ENCODE peak calls at places on chromosomes 7 and 10, in four cellular contexts. I is NCI-H524; C is effector CD4-positive, alpha-beta T cell; H is dermis microvascular lymphatic vessel endothelial cell. G is an unnamed sample.

GRCh38 chr7:44565795-44566559 is 7.7 kb downstream of the DDX56 start:
- DNase-seq in I (no peak), C (no peak), H (no peak), G (no peak)

GRCh38 chr7:134643131-134643530 is 3.5 kb upstream of the BPGM start:
- DNase-seq in I (no peak), C (no peak), H (no peak), G (no peak)

GRCh38 chr7:229184-229964 is 37.0 kb downstream of the FAM20C start:
- DNase-seq in I (no peak), C (no peak), H (no peak), G (no peak)

GRCh38 chr7:82393821-82394220 is 49.8 kb downstream of the CACNA2D1 start:
- DNase-seq in I (no peak), C (no peak), H (no peak), G (no peak)

GRCh38 chr10:97426776-97427570 is 982 bp downstream of the PGAM1 start:
- DNase-seq in I (no peak), C (no peak), H (no peak), G (peak)

GRCh38 chr10:114987995-114988394 is 50.0 kb downstream of the TRUB1 start:
- DNase-seq in I (no peak), C (no peak), H (no peak), G (peak)

GRCh38 chr10:112585052-112585451 is 138.0 kb downstream of the VTI1A start:
- DNase-seq in I (no peak), C (no peak), H (no peak), G (peak)

GRCh38 chr10:20963721-20964595 is 66.8 kb upstream of the NEBL start:
- DNase-seq in I (no peak), C (no peak), H (no peak), G (no peak)

GRCh38 chr10:104324931-104325330 is 13.3 kb downstream of the ITPRIP start:
- DNase-seq in I (no peak), C (no peak), H (no peak), G (no peak)

GRCh38 chr7:31062746-31063435 is 10.8 kb downstream of the ADCYAP1R1 start:
- DNase-seq in I (no peak), C (no peak), H (no peak), G (no peak)

GRCh38 chr7:30285067-30285530 is 702 bp downstream of the ZNRF2 start:
- DNase-seq in I (no peak), C (peak), H (no peak), G (no peak)

GRCh38 chr7:157679607-157680006 is 342.8 kb downstream of the DNAJB6 start:
- DNase-seq in I (no peak), C (no peak), H (no peak), G (no peak)

GRCh38 chr10:4214912-4215311 is 429.9 kb upstream of the KLF6 start:
- DNase-seq in I (no peak), C (no peak), H (no peak), G (no peak)

GRCh38 chr10:121404611-121405010 is 193.6 kb downstream of the FGFR2 start:
- DNase-seq in I (no peak), C (no peak), H (no peak), G (no peak)

GRCh38 chr10:17213646-17214349 is 12.3 kb upstream of the TRDMT1 start:
- DNase-seq in I (no peak), C (no peak), H (no peak), G (peak)

GRCh38 chr7:18975689-18976280 is 141.7 kb downstream of the TWIST1 start:
- DNase-seq in I (no peak), C (no peak), H (no peak), G (no peak)

GRCh38 chr7:130986271-130986690 is 252.3 kb upstream of the KLF14 start:
- DNase-seq in I (no peak), C (no peak), H (no peak), G (no peak)

GRCh38 chr10:100866575-100867098 is 46.1 kb upstream of the SLF2 start:
- DNase-seq in I (peak), C (no peak), H (no peak), G (no peak)

GRCh38 chr10:110802551-110803238 is 69.0 kb upstream of the PDCD4 start:
- DNase-seq in I (no peak), C (peak), H (no peak), G (peak)

GRCh38 chr10:7333995-7334964 is 76.6 kb downstream of the SFMBT2 start:
- DNase-seq in I (no peak), C (no peak), H (peak), G (peak)